ENCODE peak calls at places on chromosomes 3 and 15, in seven cellular contexts. U, M, E, K, F, A and O are unnamed samples. For H3K4me1 and H3K9me3, the result is how much of the 10 kb centered on the place peaks cover.

GRCh38 chr3:181279239-181279565 is 289.7 kb upstream of the DNAJC19 start:
- DNase-seq in U (no peak), M (no peak), E (no peak), K (no peak), F (no peak), A (no peak), O (no peak)

GRCh38 chr3:141477224-141477623 is 9.6 kb upstream of the RASA2 start:
- DNase-seq in U (no peak), M (no peak), E (no peak), K (no peak), F (peak), A (no peak), O (no peak)

GRCh38 chr15:81394609-81395008 is 20.6 kb upstream of the TMC3 start:
- DNase-seq in U (no peak), M (no peak), E (no peak), K (no peak), F (no peak), A (no peak), O (no peak)

GRCh38 chr3:72152551-72153476 is 367.9 kb upstream of the PROK2 start:
- DNase-seq in U (no peak), M (peak), E (peak), K (no peak), F (no peak), A (no peak), O (no peak)

GRCh38 chr3:2706836-2707210 is 403.4 kb downstream of the IL5RA start:
- DNase-seq in U (no peak), M (no peak), E (no peak), K (no peak), F (no peak), A (no peak), O (no peak)

GRCh38 chr15:93067649-93068085 is 21.3 kb downstream of the RGMA start:
- DNase-seq in U (no peak), M (no peak), E (no peak), K (no peak), F (no peak), A (peak), O (no peak)

GRCh38 chr3:13397316-13397715 is 22.8 kb downstream of the NUP210 start:
- DNase-seq in U (no peak), M (no peak), E (no peak), K (no peak), F (no peak), A (no peak), O (no peak)

GRCh38 chr3:127049390-127049789 is 66.5 kb downstream of the PLXNA1 start:
- DNase-seq in U (no peak), M (peak), E (no peak), K (peak), F (no peak), A (peak), O (peak)

GRCh38 chr3:164451083-164451910 is 627.0 kb downstream of the SI start:
- DNase-seq in U (no peak), M (peak), E (no peak), K (peak), F (no peak), A (no peak), O (no peak)

GRCh38 chr3:50356553-50356952 is 2.8 kb downstream of the TMEM115 start:
- DNase-seq in U (no peak), M (no peak), E (no peak), K (no peak), F (no peak), A (no peak), O (peak)

GRCh38 chr15:60945196-60945595 is 283.9 kb downstream of the RORA start:
- DNase-seq in U (no peak), M (no peak), E (peak), K (no peak), F (no peak), A (no peak), O (no peak)

GRCh38 chr3:32782417-32782816 is 35.4 kb upstream of the TRIM71 start:
- DNase-seq in U (no peak), M (no peak), E (no peak), K (peak), F (no peak), A (no peak), O (no peak)

GRCh38 chr15:64070106-64070505 is 23.5 kb downstream of the CIAO2A start:
- DNase-seq in U (no peak), M (no peak), E (no peak), K (no peak), F (no peak), A (no peak), O (no peak)

GRCh38 chr3:50264389-50264963 is 4.5 kb upstream of the SEMA3B start:
- DNase-seq in U (no peak), M (peak), E (peak), K (peak), F (peak), A (no peak), O (peak)

GRCh38 chr3:124584552-124585391 is 145.5 kb upstream of the UMPS start:
- DNase-seq in U (peak), M (peak), E (peak), K (peak), F (peak), A (peak), O (peak)

GRCh38 chr15:33126559-33127290 is 67.8 kb downstream of the FMN1 start:
- DNase-seq in U (peak), M (peak), E (peak), K (no peak), F (peak), A (no peak), O (peak)

GRCh38 chr3:136277634-136278033 is 27.5 kb downstream of the PCCB start:
- DNase-seq in U (no peak), M (no peak), E (no peak), K (peak), F (no peak), A (no peak), O (no peak)

GRCh38 chr3:131591394-131591990 is 88.7 kb upstream of the MRPL3 start:
- DNase-seq in U (no peak), M (no peak), E (peak), K (no peak), F (peak), A (no peak), O (no peak)

GRCh38 chr3:171168086-171168485 is 141.6 kb upstream of the SLC2A2 start:
- DNase-seq in U (no peak), M (no peak), E (no peak), K (peak), F (no peak), A (no peak), O (no peak)

GRCh38 chr3:32531010-32531647 is 28.5 kb upstream of the CMTM6 start:
- DNase-seq in U (no peak), M (no peak), E (no peak), K (no peak), F (no peak), A (no peak), O (no peak)

GRCh38 chr3:97860364-97860763 is 38.6 kb downstream of the CRYBG3 start:
- DNase-seq in U (no peak), M (no peak), E (no peak), K (no peak), F (no peak), A (no peak), O (no peak)
- H3K4me1 ChIP-seq in U (under half), M (under half), E (under half), K (under half), F (under half), A (under half), O (under half)

DNA sequence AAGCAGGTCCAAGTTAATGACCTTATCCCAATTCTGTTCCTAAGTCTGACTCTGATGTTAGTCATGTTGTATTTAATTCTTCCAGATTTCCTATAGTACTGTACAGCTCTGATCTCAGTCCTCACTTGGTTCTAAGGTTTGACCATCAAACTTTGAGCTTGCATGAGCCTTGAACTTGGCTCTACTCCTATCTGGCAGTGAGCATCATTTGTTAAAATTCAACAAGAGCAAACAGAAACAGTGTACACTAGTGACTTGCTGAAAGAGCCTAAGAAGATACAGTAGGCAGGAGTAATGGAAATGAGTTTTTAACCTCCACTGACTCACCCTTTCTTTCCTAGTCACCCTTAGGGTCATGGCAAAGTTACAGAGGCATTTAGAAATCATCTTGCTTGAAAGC is 451.1 kb upstream of the TPRG1 start:
- DNase-seq in U (no peak), M (no peak), E (no peak), K (no peak), F (no peak), A (no peak), O (no peak)
- H3K27ac ChIP-seq in U (no peak), M (no peak), E (no peak), K (no peak), F (no peak), A (no peak), O (no peak)

GRCh38 chr3:8352475-8352874 is 149.1 kb upstream of the LMCD1 start:
- DNase-seq in U (no peak), M (no peak), E (no peak), K (no peak), F (no peak), A (no peak), O (no peak)
- H3K9me3 ChIP-seq in U (under half), M (under half), E (under half), K (under half), F (under half), A (under half), O (under half)

DNA sequence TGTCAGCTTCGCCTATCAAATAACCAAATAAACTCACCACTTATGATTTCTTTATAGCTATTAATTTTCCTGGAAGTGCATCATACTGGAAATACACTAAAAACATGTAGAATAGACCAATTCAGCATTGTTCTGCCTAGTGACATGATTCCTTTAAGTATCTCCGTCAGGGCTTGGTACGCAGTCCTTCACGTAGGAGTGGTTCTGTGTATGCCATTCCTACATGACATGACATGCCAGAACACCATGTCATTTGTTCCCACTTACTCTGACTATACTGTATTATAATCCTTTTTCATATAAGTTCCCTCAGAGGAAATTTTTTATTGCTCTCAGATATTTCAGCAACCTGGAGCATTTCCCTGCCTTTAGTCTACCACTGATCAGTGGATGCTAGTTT is 230.7 kb upstream of the EPHA3 start:
- DNase-seq in U (no peak), M (no peak), E (no peak), K (no peak), F (no peak), A (no peak), O (no peak)
- H3K4me1 ChIP-seq in U (under half), M (under half), E (under half), K (under half), F (under half), A (under half), O (under half)

GRCh38 chr3:150461399-150461798 is 53.3 kb downstream of the TSC22D2 start:
- DNase-seq in U (no peak), M (no peak), E (no peak), K (no peak), F (no peak), A (no peak), O (no peak)
- H3K27ac ChIP-seq in U (no peak), M (no peak), E (no peak), K (no peak), F (no peak), A (no peak), O (no peak)

DNA sequence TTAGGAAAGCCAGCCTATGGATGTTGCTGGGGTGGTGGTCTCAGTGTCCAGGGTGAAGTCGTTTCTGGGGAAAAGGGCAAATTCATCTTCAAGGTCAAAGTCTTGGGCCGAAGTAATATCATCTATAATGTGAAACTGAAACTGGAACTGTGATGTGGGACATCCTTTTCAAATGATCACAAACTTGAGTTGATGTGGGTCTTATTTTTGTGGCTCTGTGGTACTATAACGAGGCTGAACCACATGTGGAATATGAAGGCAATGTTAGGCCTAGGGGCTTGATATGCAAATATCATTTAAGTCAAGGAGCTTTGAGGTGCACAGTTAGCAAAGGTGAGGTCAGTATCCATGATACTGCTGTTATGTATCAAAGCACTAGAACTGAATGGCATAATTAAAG is 1.5 kb upstream of the CD200R1L start:
- DNase-seq in U (no peak), M (no peak), E (no peak), K (no peak), F (no peak), A (no peak), O (no peak)
- H3K9me3 ChIP-seq in U (under half), M (under half), E (under half), K (under half), F (under half), A (under half), O (under half)

DNA sequence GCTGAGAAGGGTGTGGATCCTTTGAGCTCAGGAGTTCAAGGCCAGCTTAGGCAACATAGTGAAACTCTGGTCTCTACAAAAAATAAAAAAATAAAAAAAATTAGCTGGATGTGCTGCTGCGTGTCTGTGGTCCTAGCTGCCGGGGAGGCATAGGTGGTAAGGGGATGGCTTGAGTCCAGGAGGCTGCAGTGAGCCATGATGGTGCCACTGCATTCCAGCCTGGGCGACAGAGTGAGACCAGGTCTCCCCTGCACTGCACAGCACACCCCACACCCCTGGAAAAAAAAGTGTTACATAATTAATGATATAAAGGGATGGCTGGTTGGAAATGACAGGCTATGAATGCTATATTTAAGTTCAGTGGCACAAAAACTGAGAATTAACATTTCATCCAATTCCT is 11.6 kb downstream of the ARL8B start:
- DNase-seq in U (no peak), M (no peak), E (peak), K (no peak), F (no peak), A (no peak), O (no peak)
- H3K4me1 ChIP-seq in U (under half), M (under half), E (under half), K (under half), F (under half), A (half or more), O (half or more)

GRCh38 chr15:66401130-66402021 is 14.7 kb downstream of the MAP2K1 start:
- DNase-seq in U (no peak), M (no peak), E (no peak), K (peak), F (no peak), A (no peak), O (no peak)
- H3K27ac ChIP-seq in U (no peak), M (no peak), E (no peak), K (no peak), F (no peak), A (no peak), O (no peak)

GRCh38 chr15:26525096-26525495 is 247.8 kb downstream of the GABRB3 start:
- DNase-seq in U (no peak), M (no peak), E (no peak), K (no peak), F (no peak), A (no peak), O (no peak)
- H3K9me3 ChIP-seq in U (under half), M (under half), E (under half), K (under half), F (under half), A (under half), O (under half)

GRCh38 chr3:183579967-183580720 is 24.6 kb upstream of the KLHL6 start:
- DNase-seq in U (no peak), M (no peak), E (peak), K (no peak), F (no peak), A (no peak), O (no peak)
- H3K4me1 ChIP-seq in U (under half), M (under half), E (under half), K (under half), F (under half), A (half or more), O (under half)